ENCODE peak calls at places on chromosomes 13 and 19, in four cellular contexts. W is neural progenitor cell, P is right atrium auricular region, I is epithelial cell of proximal tubule. H is an unnamed sample.

GRCh38 chr19:6891761-6892385 is 4.5 kb downstream of the ADGRE1 start:
- DNase-seq in P (no peak), I (no peak), W (no peak), H (no peak)

GRCh38 chr13:85724554-85725432 is 74.4 kb downstream of the SLITRK6 start:
- DNase-seq in P (no peak), I (no peak), W (no peak), H (no peak)

GRCh38 chr19:18931316-18932162 is 9.5 kb downstream of the HOMER3 start:
- DNase-seq in W (no peak), I (no peak), P (no peak), H (no peak)

GRCh38 chr13:37107868-37108267 is 2.4 kb upstream of the CSNK1A1L start:
- DNase-seq in I (no peak), W (no peak), P (no peak), H (no peak)

GRCh38 chr13:110232756-110233155 is 74.2 kb downstream of the COL4A1 start:
- DNase-seq in I (no peak), P (no peak), W (no peak), H (no peak)

GRCh38 chr13:89432997-89433396 is 1761.8 kb downstream of the SLITRK5 start:
- DNase-seq in I (no peak), W (no peak), P (no peak), H (no peak)

GRCh38 chr13:33775339-33776108 is 42.4 kb upstream of the RFC3 start:
- DNase-seq in W (peak), I (no peak), P (no peak), H (no peak)

GRCh38 chr13:21511841-21512240 is 52.7 kb upstream of the ZDHHC20 start:
- DNase-seq in I (no peak), P (no peak), W (no peak), H (peak)

GRCh38 chr19:8257052-8257443 is 47.9 kb downstream of the CERS4 start:
- DNase-seq in W (no peak), I (no peak), P (no peak), H (no peak)

GRCh38 chr19:39200066-39200817 is 3.5 kb downstream of the NCCRP1 start:
- DNase-seq in P (no peak), W (no peak), I (no peak), H (no peak)

GRCh38 chr19:21020298-21021227 is at the start of gene ZNF430:
- DNase-seq in P (peak), I (peak), W (peak), H (peak)

GRCh38 chr13:108495686-108496363 is 133.6 kb upstream of the MYO16 start:
- DNase-seq in P (no peak), I (no peak), W (peak), H (no peak)

GRCh38 chr19:45630463-45630862 is 8.7 kb downstream of the EML2 start:
- DNase-seq in P (no peak), I (peak), W (no peak), H (peak)

GRCh38 chr13:28357846-28358496 is 137.0 kb downstream of the FLT1 start:
- DNase-seq in I (no peak), W (no peak), P (no peak), H (no peak)

GRCh38 chr13:23547000-23547590 is 23.1 kb upstream of the TNFRSF19 start:
- DNase-seq in W (peak), P (peak), I (no peak), H (peak)

GRCh38 chr13:110868631-110869165 is 46.2 kb downstream of the ANKRD10 start:
- DNase-seq in W (no peak), P (no peak), I (no peak), H (no peak)

DNA sequence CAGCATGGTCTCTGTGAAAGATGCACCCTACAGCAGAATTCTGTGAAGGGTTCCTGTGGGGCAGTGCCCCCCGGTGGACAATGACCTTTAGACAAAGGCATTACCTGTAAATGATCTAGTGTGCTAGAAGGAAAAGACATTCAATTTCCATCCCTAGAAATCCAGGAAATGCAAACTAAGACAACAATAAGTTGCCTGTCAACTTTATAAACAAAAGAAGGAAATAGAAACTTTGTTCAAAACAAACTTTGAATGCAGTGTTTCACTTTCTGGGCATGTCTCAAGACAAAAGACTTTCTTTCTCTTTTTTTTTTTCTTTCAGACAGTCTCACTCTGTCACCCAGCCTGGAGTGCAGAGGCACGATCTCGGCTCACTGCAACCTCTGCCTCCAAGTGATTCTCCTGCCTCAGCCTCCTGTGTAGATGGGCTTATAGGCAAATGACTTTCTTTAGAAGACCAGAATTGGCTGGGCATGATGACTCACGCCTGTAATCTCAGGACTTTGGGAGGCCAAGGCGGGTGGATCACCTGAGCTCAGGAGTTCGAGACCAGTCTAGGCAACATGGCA is 15.5 kb downstream of the TEX101 start:
- DNase-seq in W (no peak), I (no peak), P (no peak), H (peak)
- TF ChIP-seq CTCF in W (peak), I (peak), P (no peak), H (peak)

GRCh38 chr19:49064768-49065611 is at the start of gene NTF4:
- DNase-seq in P (no peak), W (peak), I (no peak), H (no peak)
- TF ChIP-seq CTCF in P (no peak), W (no peak), I (no peak), H (no peak)

DNA sequence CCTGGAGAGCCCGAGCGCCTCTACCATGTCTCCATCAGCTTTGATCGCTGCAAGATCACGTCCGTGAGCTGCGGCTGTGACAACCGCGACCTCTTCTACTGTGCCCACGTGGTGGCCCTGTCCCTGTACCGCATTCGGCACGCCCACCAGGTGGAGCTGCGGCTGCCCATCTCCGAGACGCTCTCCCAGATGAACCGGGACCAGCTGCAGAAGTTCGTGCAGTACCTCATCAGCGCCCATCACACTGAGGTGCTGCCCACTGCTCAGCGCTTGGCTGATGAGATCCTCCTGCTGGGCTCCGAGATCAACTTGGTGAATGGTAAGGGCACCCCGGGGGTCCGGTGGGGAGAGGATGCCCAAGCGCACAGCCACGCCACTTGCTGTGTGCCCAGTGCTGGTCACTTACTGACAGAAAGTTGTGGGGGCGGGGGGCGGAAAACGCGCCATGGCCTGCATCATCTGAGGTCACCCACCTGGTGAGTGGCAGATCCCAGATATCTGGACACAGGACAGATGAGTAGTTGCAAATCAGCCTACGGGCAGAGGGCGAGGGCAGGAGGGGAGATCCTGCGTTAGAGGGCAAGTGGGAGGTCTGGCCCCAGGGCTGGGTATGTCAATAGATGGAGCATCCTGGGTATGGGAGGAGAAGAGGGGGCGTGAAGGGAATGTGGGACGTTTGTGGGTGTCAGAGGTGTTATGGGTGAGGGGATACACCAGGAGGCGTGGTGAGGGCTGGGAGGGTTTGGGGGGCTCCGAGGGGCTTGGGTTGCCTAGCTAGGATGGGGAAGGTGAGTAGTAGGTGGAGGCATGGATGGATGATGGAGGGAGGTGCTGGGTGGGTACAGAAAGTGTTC is 9.8 kb downstream of the ZSWIM4 start:
- DNase-seq in P (no peak), I (no peak), W (peak), H (no peak)
- TF ChIP-seq CTCF in P (peak), I (peak), W (peak), H (peak)

GRCh38 chr13:72290962-72291681 is 424.1 kb upstream of the DACH1 start:
- DNase-seq in I (peak), W (no peak), P (no peak), H (peak)
- TF ChIP-seq CTCF in I (peak), W (no peak), P (no peak), H (no peak)

GRCh38 chr13:68232351-68233130 is 1002.4 kb upstream of the PCDH9 start:
- DNase-seq in W (peak), P (no peak), I (no peak), H (no peak)

DNA sequence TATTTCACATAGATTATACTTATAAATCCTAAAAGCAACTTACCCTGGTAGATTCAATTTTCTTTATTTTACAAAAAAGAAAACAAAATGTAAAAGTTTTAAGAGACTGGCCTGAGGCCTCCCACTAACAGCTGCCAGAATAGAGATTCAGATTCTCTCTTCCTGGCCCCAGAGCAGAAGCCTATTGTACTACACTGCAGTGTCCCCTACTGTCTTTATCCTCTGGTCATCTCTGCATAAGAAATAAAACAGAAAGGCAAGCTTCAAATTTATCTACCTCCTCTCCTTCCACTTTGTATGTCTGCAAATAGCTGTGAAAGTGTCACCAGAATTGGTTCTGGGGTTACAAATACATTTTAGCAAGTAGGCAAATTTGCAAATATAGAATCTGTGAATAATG is 1004.1 kb upstream of the PCDH9 start:
- DNase-seq in I (no peak), W (peak), P (no peak), H (no peak)
- TF ChIP-seq CTCF in I (peak), W (peak), P (no peak), H (no peak)

DNA sequence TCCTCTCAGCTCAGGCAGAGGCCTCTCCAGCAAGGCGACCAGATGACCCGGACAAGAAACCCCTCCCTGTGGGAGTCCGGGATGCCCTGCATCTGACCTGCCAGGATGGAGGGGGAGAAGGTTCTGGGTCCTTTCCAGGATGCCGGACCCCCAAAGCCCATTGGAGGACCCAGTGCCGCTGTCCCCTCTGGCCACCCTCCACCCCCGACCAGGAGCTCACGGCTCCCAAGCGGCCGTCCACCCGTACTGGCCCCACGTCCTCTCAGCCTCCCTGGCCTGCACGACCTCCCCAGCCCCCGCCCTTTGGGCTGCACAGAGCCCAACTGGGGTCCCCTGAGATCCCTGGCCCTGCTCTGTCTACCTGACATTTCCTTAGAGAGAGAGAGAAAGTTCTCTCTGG is 24.0 kb downstream of the BTBD2 start:
- DNase-seq in P (no peak), W (no peak), I (no peak), H (no peak)
- TF ChIP-seq CTCF in P (no peak), W (no peak), I (no peak), H (no peak)

GRCh38 chr13:25978961-25979360 is 72.9 kb downstream of the SHISA2 start:
- DNase-seq in P (no peak), I (no peak), W (no peak), H (no peak)

GRCh38 chr13:25977671-25978070 is 74.1 kb downstream of the SHISA2 start:
- DNase-seq in W (no peak), I (no peak), P (no peak), H (no peak)

GRCh38 chr13:25981060-25981459 is 70.8 kb downstream of the SHISA2 start:
- DNase-seq in W (no peak), P (no peak), I (no peak), H (no peak)

GRCh38 chr13:25982908-25983307 is 68.9 kb downstream of the SHISA2 start:
- DNase-seq in I (no peak), W (no peak), P (no peak), H (no peak)

GRCh38 chr13:25980255-25980654 is 71.6 kb downstream of the SHISA2 start:
- DNase-seq in W (peak), P (no peak), I (no peak), H (no peak)
- TF ChIP-seq CTCF in W (peak), P (no peak), I (peak), H (no peak)

GRCh38 chr13:45702088-45702487 is at the start of gene CBY2:
- DNase-seq in P (peak), W (no peak), I (no peak), H (no peak)

GRCh38 chr13:45702869-45703391 is 810 bp downstream of the CBY2 start:
- DNase-seq in I (no peak), P (no peak), W (no peak), H (no peak)

GRCh38 chr13:45705145-45705695 is 3.1 kb downstream of the CBY2 start:
- DNase-seq in W (peak), I (no peak), P (no peak), H (no peak)

GRCh38 chr13:45704211-45704739 is 2.2 kb downstream of the CBY2 start:
- DNase-seq in I (no peak), P (peak), W (no peak), H (no peak)

GRCh38 chr13:45700971-45701900 is 884 bp upstream of the CBY2 start:
- DNase-seq in W (no peak), P (peak), I (no peak), H (peak)
- TF ChIP-seq CTCF in W (peak), P (no peak), I (no peak), H (no peak)

H was measured in fibroblast of the aortic adventitia.